ENCODE peak calls at places on chromosomes 6 and 20, in four cellular contexts. One of them, this sample, is unnamed.
A peak's percentile ranks its signal among the peaks of the same experiment; 100 is the strongest.

GRCh38 chr6:121881974-121882667 is 446.7 kb downstream of the GJA1 start:
- DNase-seq in K562: no peak
- DNase-seq in mucosa of descending colon: no peak
- DNase-seq in uterus: no peak
- DNase-seq in this sample: no peak

GRCh38 chr6:3348821-3349220 is 90.1 kb downstream of the PSMG4 start:
- DNase-seq in K562: no peak
- DNase-seq in mucosa of descending colon: no peak
- DNase-seq in uterus: no peak
- DNase-seq in this sample: no peak

GRCh38 chr20:48202774-48203173 is 417.5 kb upstream of the SULF2 start:
- DNase-seq in K562: no peak
- DNase-seq in mucosa of descending colon: no peak
- DNase-seq in uterus: no peak
- DNase-seq in this sample: no peak

GRCh38 chr6:35046098-35046497 is 95.0 kb downstream of the TCP11 start:
- DNase-seq in K562: no peak
- DNase-seq in mucosa of descending colon: no peak
- DNase-seq in uterus: no peak
- DNase-seq in this sample: no peak

GRCh38 chr6:106628658-106629102 is 618 bp downstream of the RTN4IP1 start:
- DNase-seq in K562: no peak
- DNase-seq in mucosa of descending colon: no peak
- DNase-seq in uterus: no peak
- DNase-seq in this sample: no peak

GRCh38 chr6:21141616-21142303 is 451.8 kb upstream of the SOX4 start:
- DNase-seq in K562: no peak
- DNase-seq in mucosa of descending colon: no peak
- DNase-seq in uterus: no peak
- DNase-seq in this sample: no peak

GRCh38 chr6:128350416-128351254 is 169.8 kb downstream of the PTPRK start:
- DNase-seq in K562: no peak
- DNase-seq in mucosa of descending colon: no peak
- DNase-seq in uterus: no peak
- DNase-seq in this sample: no peak

GRCh38 chr20:17569616-17570346 is at the start of gene DSTN:
- DNase-seq in K562: peak; percentile 89
- DNase-seq in mucosa of descending colon: peak; percentile 95
- DNase-seq in uterus: peak; percentile 96
- DNase-seq in this sample: peak; percentile 100

DNA sequence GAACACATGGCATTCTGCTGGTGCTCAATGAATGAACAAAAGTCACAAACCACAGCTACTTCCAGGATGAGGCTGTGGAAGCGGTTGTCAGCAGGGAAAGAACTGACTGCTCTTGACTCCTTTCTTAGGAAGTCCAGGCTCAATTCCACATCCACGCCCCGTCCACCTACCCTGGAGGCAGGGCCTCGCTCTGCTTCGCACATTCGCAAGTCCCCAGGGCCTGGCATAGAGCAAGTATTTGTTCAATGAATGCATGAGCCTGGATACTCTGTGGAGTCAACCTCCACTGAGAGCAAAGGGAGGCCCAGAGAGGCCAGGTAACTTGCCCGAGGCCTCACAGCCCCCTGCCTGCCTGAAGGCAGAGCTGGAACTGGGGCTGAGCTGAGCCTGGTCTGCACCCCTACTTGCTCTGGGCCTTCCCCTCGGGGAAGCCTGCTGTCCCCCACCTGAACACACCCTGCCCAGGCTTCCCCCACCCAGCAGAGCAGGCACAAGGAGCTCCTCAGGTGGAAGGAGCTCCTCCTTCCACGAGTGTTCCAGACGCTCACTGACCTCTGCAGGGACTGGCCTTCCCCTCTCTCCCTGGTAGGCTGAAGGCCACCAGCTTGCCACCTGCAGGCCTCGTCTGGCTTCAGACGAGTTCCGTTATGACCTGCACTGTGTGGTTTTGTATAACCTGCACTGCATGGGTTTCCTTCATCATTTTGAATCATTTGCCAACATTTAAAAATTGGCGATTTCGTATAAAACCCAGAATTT is 119.3 kb upstream of the PTPN1 start:
- DNase-seq in K562: no peak
- DNase-seq in mucosa of descending colon: no peak
- DNase-seq in uterus: no peak
- DNase-seq in this sample: peak; percentile 47
- H3K4me1 ChIP-seq in K562: peaks cover 40% of the 10 kb centered on the region
- H3K4me1 ChIP-seq in mucosa of descending colon: peaks cover 19% of the 10 kb centered on the region
- H3K4me1 ChIP-seq in uterus: peaks cover 3% of the 10 kb centered on the region
- H3K4me1 ChIP-seq in this sample: peaks cover 55% of the 10 kb centered on the region

DNA sequence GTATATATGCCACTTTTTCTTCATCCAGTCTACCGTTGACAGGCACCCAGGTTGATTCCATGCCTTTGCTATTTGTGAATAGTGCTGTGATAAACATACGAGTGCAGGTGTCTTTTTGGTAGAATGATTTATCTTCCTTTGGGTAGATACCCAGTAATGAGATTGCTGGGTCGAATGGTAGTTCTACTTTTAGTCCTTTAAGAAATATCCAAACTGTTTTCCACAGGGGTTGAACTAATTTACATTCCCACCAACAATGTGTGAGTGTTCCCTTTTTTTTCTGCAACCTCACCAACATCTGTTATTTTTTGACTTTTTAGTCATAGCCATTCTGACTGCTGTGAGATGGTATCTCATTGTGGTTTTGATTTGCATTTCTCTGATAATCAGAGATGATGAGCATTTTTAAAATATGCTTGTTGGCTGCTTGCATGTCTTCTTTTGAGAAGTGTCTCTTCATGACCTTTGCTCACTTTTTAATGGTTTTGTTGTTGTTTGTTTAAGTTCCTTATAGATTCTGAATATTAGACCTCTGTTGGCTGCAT is 1.9 kb upstream of the ZNF831 start:
- DNase-seq in K562: no peak
- DNase-seq in mucosa of descending colon: no peak
- DNase-seq in uterus: no peak
- DNase-seq in this sample: no peak
- H3K4me1 ChIP-seq in K562: no peaks in the 10 kb centered on the region
- H3K4me1 ChIP-seq in mucosa of descending colon: peaks cover 13% of the 10 kb centered on the region
- H3K4me1 ChIP-seq in uterus: no peaks in the 10 kb centered on the region
- H3K4me1 ChIP-seq in this sample: no peaks in the 10 kb centered on the region

DNA sequence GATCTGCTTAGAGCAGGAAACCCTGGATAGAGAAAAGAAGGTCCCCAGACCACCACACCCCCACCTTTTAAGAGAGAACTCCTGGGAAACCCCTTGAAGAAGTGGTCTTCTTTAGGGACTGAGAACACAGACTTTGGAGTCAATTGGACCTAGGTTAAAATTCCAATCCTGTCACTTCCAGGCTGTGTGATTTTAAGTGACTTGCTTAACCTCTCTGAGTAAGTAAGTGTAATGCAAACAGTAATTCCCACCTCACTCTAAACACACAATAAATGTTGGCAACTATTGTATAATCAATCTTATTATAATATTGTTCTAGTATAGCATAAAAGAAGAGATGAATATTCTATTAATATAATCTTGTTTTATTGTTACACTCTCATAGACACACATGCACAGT is 3.3 kb downstream of the TFEB start:
- DNase-seq in K562: no peak
- DNase-seq in mucosa of descending colon: no peak
- DNase-seq in uterus: no peak
- DNase-seq in this sample: no peak
- H3K4me1 ChIP-seq in K562: peaks cover 34% of the 10 kb centered on the region
- H3K4me1 ChIP-seq in mucosa of descending colon: peaks cover 47% of the 10 kb centered on the region
- H3K4me1 ChIP-seq in uterus: peaks cover 4% of the 10 kb centered on the region
- H3K4me1 ChIP-seq in this sample: peaks cover 12% of the 10 kb centered on the region

GRCh38 chr20:25037288-25038102 is 20.4 kb downstream of the ACSS1 start:
- DNase-seq in K562: no peak
- DNase-seq in mucosa of descending colon: peak; percentile 37
- DNase-seq in uterus: no peak
- DNase-seq in this sample: no peak
- H3K4me1 ChIP-seq in K562: peaks cover 4% of the 10 kb centered on the region
- H3K4me1 ChIP-seq in mucosa of descending colon: peaks cover 62% of the 10 kb centered on the region
- H3K4me1 ChIP-seq in uterus: peaks cover 12% of the 10 kb centered on the region
- H3K4me1 ChIP-seq in this sample: peaks cover 4% of the 10 kb centered on the region

GRCh38 chr6:141467041-141467440 is 665.7 kb upstream of the GJE1 start:
- DNase-seq in K562: no peak
- DNase-seq in mucosa of descending colon: no peak
- DNase-seq in uterus: no peak
- DNase-seq in this sample: no peak
- H3K4me1 ChIP-seq in K562: no peaks in the 10 kb centered on the region
- H3K4me1 ChIP-seq in mucosa of descending colon: no peaks in the 10 kb centered on the region
- H3K4me1 ChIP-seq in uterus: no peaks in the 10 kb centered on the region
- H3K4me1 ChIP-seq in this sample: no peaks in the 10 kb centered on the region

DNA sequence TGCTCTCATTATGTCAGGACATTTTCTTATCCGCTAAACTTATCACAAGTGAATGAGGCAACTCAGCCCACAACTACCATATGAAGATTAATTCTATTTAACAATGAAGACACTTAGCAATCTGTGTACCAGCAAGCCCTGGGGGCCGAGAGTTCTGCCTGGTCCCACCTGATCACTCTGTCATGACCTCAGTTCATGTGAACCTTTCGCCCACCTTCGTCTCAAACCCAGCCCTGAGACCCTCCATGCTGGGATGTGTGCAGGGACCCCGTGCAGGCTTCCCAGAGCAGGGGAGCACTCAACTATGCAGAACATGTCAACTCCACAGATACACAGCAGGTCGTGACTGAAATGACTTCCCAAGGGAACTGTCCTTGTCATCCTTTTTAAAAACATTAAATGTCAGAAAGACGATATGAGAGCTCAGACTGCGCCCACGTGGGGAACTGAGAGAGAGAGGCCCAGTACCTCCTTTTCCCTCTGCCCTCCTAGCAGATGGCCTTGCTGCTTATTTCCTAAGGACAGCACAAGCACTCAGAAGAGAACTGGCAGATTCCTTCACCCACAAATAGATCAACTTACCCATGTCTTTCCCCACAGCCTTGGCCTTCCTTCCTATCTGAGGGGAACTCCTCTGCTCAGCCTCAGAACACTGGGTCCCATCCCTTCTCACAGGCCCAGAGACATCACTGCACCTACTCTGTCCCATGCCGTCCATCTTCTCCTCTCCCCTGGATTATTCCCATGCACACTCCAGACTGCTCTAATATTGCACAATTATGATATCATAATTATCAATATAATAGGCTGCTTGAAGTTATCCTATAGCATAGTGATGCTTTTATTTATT is 11.5 kb downstream of the ABHD12 start:
- DNase-seq in K562: no peak
- DNase-seq in mucosa of descending colon: no peak
- DNase-seq in uterus: no peak
- DNase-seq in this sample: peak; percentile 46
- H3K4me1 ChIP-seq in K562: no peaks in the 10 kb centered on the region
- H3K4me1 ChIP-seq in mucosa of descending colon: no peaks in the 10 kb centered on the region
- H3K4me1 ChIP-seq in uterus: no peaks in the 10 kb centered on the region
- H3K4me1 ChIP-seq in this sample: peaks cover 35% of the 10 kb centered on the region

GRCh38 chr20:37095609-37096414 is at the start of gene RBL1:
- DNase-seq in K562: peak; percentile 91
- DNase-seq in mucosa of descending colon: peak; percentile 89
- DNase-seq in uterus: peak; percentile 78
- DNase-seq in this sample: peak; percentile 96

GRCh38 chr20:37095108-37095608 is 639 bp downstream of the RBL1 start:
- DNase-seq in K562: peak; percentile 38
- DNase-seq in mucosa of descending colon: peak; percentile 55
- DNase-seq in uterus: no peak
- DNase-seq in this sample: no peak

DNA sequence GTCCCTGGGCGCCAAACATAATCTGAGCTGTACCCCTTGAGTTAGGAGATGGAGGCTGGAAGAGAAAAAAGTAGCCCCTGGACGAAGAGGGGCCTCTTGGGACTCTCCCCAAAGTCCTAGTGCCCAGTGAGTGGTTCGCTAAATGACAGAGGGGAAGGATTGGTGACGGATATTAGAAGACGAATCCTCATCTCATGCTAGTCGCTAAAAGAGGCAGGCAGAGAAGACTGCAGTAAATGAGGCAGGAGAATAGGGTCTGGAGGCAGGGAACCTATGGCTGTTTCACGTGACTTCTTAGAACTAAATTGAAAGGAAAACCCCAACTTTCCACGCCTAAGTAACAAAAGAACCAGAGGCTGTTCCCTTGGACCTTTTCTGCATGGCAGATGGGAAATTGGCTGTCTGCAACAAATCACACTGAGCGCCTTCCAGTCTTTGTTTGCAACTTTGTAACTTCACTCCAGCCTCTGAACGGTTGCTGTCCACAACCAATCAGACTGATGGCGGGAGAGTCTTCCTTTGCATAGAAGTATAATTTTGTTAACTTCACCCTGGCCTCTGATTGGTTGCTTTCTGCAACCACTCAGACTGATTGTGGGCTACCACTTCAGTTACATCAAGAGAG is 730 bp upstream of the RBL1 start:
- DNase-seq in K562: no peak
- DNase-seq in mucosa of descending colon: no peak
- DNase-seq in uterus: no peak
- DNase-seq in this sample: no peak
- H3K4me1 ChIP-seq in K562: peaks cover 24% of the 10 kb centered on the region
- H3K4me1 ChIP-seq in mucosa of descending colon: peaks cover 8% of the 10 kb centered on the region
- H3K4me1 ChIP-seq in uterus: no peaks in the 10 kb centered on the region
- H3K4me1 ChIP-seq in this sample: peaks cover 12% of the 10 kb centered on the region

GRCh38 chr6:73451166-73452106 is 661 bp downstream of the CGAS start:
- DNase-seq in K562: no peak
- DNase-seq in mucosa of descending colon: peak; percentile 79
- DNase-seq in uterus: peak; percentile 30
- DNase-seq in this sample: peak; percentile 71

GRCh38 chr6:73455865-73456629 is 4.0 kb upstream of the CGAS start:
- DNase-seq in K562: no peak
- DNase-seq in mucosa of descending colon: no peak
- DNase-seq in uterus: no peak
- DNase-seq in this sample: peak; percentile 25

GRCh38 chr6:73452107-73452461 is at the start of gene CGAS:
- DNase-seq in K562: no peak
- DNase-seq in mucosa of descending colon: peak; percentile 91
- DNase-seq in uterus: peak; percentile 62
- DNase-seq in this sample: peak; percentile 83
- H3K4me1 ChIP-seq in K562: peaks cover 3% of the 10 kb centered on the region
- H3K4me1 ChIP-seq in mucosa of descending colon: no peaks in the 10 kb centered on the region
- H3K4me1 ChIP-seq in uterus: no peaks in the 10 kb centered on the region
- H3K4me1 ChIP-seq in this sample: peaks cover 3% of the 10 kb centered on the region

This sample was measured in Caco-2.